ENCODE peak calls at places on chromosomes 3 and 15, in five cellular contexts. H, A, Y, Q and E are unnamed samples.
A peak's percentile ranks its signal among the peaks of the same experiment; 100 is the strongest.

GRCh38 chr3:184825456-184825855 is 13.5 kb downstream of the VPS8 start:
- DNase-seq in H (no peak), A (no peak), Y (no peak), Q (no peak), E (no peak)

GRCh38 chr3:180320631-180321030 is 281.3 kb upstream of the TTC14 start:
- DNase-seq in H (no peak), A (no peak), Y (no peak), Q (no peak), E (no peak)

GRCh38 chr15:64775551-64776401 is at the start of gene RBPMS2:
- DNase-seq in H (peak; percentile 17), A (peak; percentile 71), Y (no peak), Q (peak; percentile 33), E (no peak)

GRCh38 chr15:54580643-54581042 is 602.4 kb downstream of the UNC13C start:
- DNase-seq in H (no peak), A (no peak), Y (no peak), Q (no peak), E (no peak)

GRCh38 chr15:74193305-74193718 is 9.3 kb downstream of the STRA6 start:
- DNase-seq in H (no peak), A (no peak), Y (no peak), Q (no peak), E (no peak)

GRCh38 chr3:127009531-127009930 is 26.6 kb downstream of the PLXNA1 start:
- DNase-seq in H (no peak), A (no peak), Y (no peak), Q (no peak), E (no peak)

GRCh38 chr15:33068531-33068990 is 126.0 kb downstream of the FMN1 start:
- DNase-seq in H (peak; percentile 34), A (no peak), Y (no peak), Q (no peak), E (no peak)

GRCh38 chr3:119672791-119673190 is 4.4 kb downstream of the COX17 start:
- DNase-seq in H (no peak), A (no peak), Y (no peak), Q (no peak), E (no peak)

GRCh38 chr3:31345581-31345980 is 187.1 kb upstream of the STT3B start:
- DNase-seq in H (no peak), A (no peak), Y (no peak), Q (no peak), E (no peak)

DNA sequence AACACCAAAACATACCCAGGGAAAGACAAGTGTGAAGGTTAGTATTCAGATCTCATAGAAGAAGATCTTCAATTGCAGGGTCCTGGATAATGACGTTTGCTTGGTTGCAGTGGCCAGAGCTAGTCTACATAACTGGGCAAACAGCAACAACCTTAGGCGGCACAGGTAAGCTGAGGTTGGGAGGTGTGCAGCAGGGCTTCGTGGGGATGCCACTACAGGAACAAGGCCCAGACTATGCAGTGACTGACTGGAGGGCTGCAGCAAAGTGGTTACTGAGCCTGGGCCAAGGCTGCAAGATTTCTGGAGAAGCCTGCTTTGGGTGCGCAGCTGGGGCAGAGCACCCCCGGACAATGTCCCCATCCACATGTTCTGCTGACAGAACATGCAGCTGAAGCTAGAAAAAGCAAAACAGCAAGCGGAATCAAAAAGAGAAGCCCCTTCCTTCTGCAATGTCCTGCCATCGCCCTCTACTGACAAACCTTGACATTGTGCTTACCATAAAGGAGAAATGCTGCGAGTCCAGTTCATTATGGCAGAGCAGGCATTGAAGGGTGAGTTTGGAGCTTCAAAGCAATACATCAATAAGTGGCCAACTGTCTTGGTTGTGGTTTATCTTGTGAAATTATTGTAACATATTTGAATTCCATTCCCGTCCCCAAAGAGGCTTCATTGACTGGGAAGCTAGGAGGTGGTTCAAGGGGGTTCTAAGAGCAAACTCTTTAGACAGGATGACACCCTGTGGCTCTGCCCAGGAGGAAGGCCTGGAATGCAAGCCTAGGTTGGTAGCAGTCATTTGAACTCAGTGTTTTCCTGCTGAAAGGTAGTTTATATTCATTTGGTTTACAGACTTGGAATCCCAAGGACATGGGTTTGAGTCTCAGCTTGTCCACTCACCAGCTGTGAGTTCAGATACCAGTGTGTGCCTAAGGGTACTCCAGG is 217.0 kb downstream of the PDCD6IP start:
- DNase-seq in H (no peak), A (no peak), Y (no peak), Q (no peak), E (no peak)
- TF ChIP-seq CTCF in H (no peak), A (no peak), Y (no peak), Q (no peak), E (no peak)

GRCh38 chr3:189233225-189233858 is 61.6 kb downstream of the TPRG1 start:
- DNase-seq in H (peak; percentile 57), A (peak; percentile 47), Y (no peak), Q (peak; percentile 87), E (no peak)
- TF ChIP-seq CTCF in H (peak; percentile 50), A (no peak), Y (peak; percentile 66), Q (peak; percentile 68), E (no peak)

DNA sequence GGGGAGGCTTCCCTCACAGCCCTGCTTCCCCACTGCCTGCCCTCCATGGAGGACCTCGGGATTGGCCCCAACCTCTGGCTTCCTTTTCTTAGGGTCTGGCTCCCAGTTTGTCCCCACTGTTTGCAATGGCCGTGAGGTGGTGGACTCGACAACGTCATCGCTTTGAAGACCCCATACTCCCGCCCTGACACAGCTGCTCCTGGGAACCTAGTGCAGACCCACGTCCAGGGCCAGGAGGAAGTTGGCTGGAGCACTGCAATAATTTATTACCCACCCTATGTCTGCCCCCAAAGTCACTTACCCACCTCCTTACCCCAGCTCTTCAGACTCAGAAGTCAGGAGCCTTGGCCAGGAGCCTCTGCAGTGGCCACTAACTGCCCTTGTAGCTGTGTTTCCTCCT is 11.1 kb downstream of the GRM2 start:
- DNase-seq in H (no peak), A (no peak), Y (no peak), Q (no peak), E (no peak)
- TF ChIP-seq CTCF in H (no peak), A (no peak), Y (no peak), Q (no peak), E (no peak)

GRCh38 chr15:41661078-41661528 is 898 bp downstream of the MGA start:
- DNase-seq in H (no peak), A (no peak), Y (no peak), Q (no peak), E (no peak)
- TF ChIP-seq CTCF in H (no peak), A (no peak), Y (no peak), Q (no peak), E (no peak)

GRCh38 chr15:83654379-83655236 is 685 bp downstream of the ADAMTSL3 start:
- DNase-seq in H (peak; percentile 49), A (peak; percentile 35), Y (no peak), Q (peak; percentile 34), E (no peak)
- TF ChIP-seq CTCF in H (no peak), A (no peak), Y (no peak), Q (no peak), E (no peak)

DNA sequence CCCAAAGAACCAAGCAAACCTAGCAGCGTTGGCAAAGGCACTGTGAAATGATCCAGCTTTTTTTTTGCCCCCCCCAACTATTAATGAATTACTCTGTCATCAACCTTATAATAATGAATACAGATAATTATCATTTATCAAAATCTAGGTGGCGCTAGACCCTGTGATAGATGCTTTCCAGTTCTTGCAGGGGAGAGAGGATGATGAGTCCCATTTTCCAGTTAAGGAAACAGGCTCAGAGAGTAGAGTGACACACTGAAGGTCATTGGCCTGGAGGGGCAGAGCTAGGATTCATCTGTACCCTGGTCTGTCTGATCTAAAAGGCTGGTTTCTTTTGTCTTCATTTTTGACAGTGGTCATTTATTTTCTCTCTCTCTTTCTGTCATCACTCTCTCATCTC is 5.0 kb downstream of the ACOX2 start:
- DNase-seq in H (no peak), A (no peak), Y (no peak), Q (no peak), E (no peak)
- TF ChIP-seq CTCF in H (no peak), A (no peak), Y (no peak), Q (no peak), E (no peak)

DNA sequence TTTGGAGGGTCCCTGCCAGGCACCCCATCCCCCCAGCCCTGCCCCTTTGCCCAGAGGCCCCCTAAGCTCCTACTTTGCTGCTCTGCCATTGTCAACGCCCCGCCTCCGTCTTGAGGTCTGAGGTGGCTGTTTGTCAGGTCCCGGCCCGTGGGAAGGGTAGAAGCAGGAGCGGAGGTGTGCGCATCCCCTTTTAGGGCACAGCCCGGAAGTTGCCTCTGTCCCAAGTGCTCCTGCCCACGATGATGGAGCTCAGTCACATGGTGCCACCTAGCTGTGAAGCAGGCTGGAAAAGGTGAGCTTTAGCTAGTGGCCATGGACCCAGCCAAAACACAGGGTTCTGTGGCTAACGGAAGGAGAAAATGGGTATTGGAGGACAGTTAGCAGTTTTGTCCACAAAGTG is 28.5 kb upstream of the LCTL start:
- DNase-seq in H (no peak), A (no peak), Y (no peak), Q (no peak), E (no peak)
- TF ChIP-seq CTCF in H (no peak), A (no peak), Y (no peak), Q (no peak), E (no peak)

GRCh38 chr3:61527011-61527410 is 34.4 kb upstream of the PTPRG start:
- DNase-seq in H (no peak), A (no peak), Y (no peak), Q (no peak), E (no peak)

GRCh38 chr3:61526307-61526706 is 35.1 kb upstream of the PTPRG start:
- DNase-seq in H (no peak), A (no peak), Y (no peak), Q (no peak), E (no peak)

GRCh38 chr3:61531528-61531927 is 29.8 kb upstream of the PTPRG start:
- DNase-seq in H (no peak), A (no peak), Y (no peak), Q (no peak), E (no peak)

GRCh38 chr3:61532739-61533500 is 28.5 kb upstream of the PTPRG start:
- DNase-seq in H (no peak), A (no peak), Y (no peak), Q (no peak), E (no peak)

GRCh38 chr3:61530355-61530754 is 31.0 kb upstream of the PTPRG start:
- DNase-seq in H (peak; percentile 16), A (no peak), Y (no peak), Q (no peak), E (no peak)
- TF ChIP-seq CTCF in H (peak; percentile 49), A (no peak), Y (no peak), Q (no peak), E (no peak)